ENCODE peak calls at places on chromosomes 3 and 15, in nine cellular contexts. One of them, this sample, is unnamed.

GRCh38 chr3:75951941-75952340 is 166.6 kb upstream of the ZNF717 start:
- DNase-seq in cardiac fibroblast: peak
- DNase-seq in GM06990: no peak
- DNase-seq in AG04450: no peak
- DNase-seq in HFF-Myc: no peak
- DNase-seq in neural progenitor cell: no peak
- DNase-seq in SJSA1: no peak
- DNase-seq in GM23338: no peak
- DNase-seq in BJ: no peak
- DNase-seq in this sample: no peak

GRCh38 chr3:43691120-43692002 is 623 bp downstream of the ABHD5 start:
- DNase-seq in cardiac fibroblast: no peak
- DNase-seq in BJ: no peak
- DNase-seq in AG04450: no peak
- DNase-seq in SJSA1: peak
- DNase-seq in HFF-Myc: no peak
- DNase-seq in GM23338: peak
- DNase-seq in GM06990: no peak
- DNase-seq in neural progenitor cell: peak
- DNase-seq in this sample: no peak

GRCh38 chr3:154018100-154018696 is 103.0 kb upstream of the ARHGEF26 start:
- DNase-seq in neural progenitor cell: peak
- DNase-seq in SJSA1: peak
- DNase-seq in AG04450: no peak
- DNase-seq in GM06990: no peak
- DNase-seq in BJ: no peak
- DNase-seq in HFF-Myc: peak
- DNase-seq in GM23338: peak
- DNase-seq in cardiac fibroblast: peak
- DNase-seq in this sample: no peak

GRCh38 chr15:66703540-66703941 is 1.5 kb downstream of the SMAD6 start:
- DNase-seq in AG04450: no peak
- DNase-seq in SJSA1: no peak
- DNase-seq in neural progenitor cell: peak
- DNase-seq in HFF-Myc: no peak
- DNase-seq in BJ: no peak
- DNase-seq in cardiac fibroblast: peak
- DNase-seq in GM06990: peak
- DNase-seq in GM23338: peak
- DNase-seq in this sample: no peak

GRCh38 chr3:42387802-42388651 is 22.4 kb downstream of the LYZL4 start:
- DNase-seq in SJSA1: no peak
- DNase-seq in cardiac fibroblast: peak
- DNase-seq in BJ: no peak
- DNase-seq in HFF-Myc: no peak
- DNase-seq in AG04450: no peak
- DNase-seq in neural progenitor cell: no peak
- DNase-seq in GM06990: no peak
- DNase-seq in GM23338: no peak
- DNase-seq in this sample: no peak

GRCh38 chr3:46405301-46406079 is 1.4 kb downstream of the CCR5AS start:
- DNase-seq in HFF-Myc: no peak
- DNase-seq in AG04450: no peak
- DNase-seq in cardiac fibroblast: no peak
- DNase-seq in GM23338: no peak
- DNase-seq in BJ: no peak
- DNase-seq in GM06990: no peak
- DNase-seq in SJSA1: no peak
- DNase-seq in neural progenitor cell: no peak
- DNase-seq in this sample: no peak

GRCh38 chr15:58139631-58140522 is 1.7 kb downstream of the AQP9 start:
- DNase-seq in BJ: peak
- DNase-seq in SJSA1: no peak
- DNase-seq in HFF-Myc: no peak
- DNase-seq in GM06990: no peak
- DNase-seq in neural progenitor cell: no peak
- DNase-seq in AG04450: no peak
- DNase-seq in GM23338: no peak
- DNase-seq in cardiac fibroblast: peak
- DNase-seq in this sample: no peak

GRCh38 chr15:60865507-60865906 is 363.6 kb downstream of the RORA start:
- DNase-seq in HFF-Myc: no peak
- DNase-seq in AG04450: no peak
- DNase-seq in BJ: no peak
- DNase-seq in GM23338: no peak
- DNase-seq in neural progenitor cell: no peak
- DNase-seq in SJSA1: no peak
- DNase-seq in GM06990: no peak
- DNase-seq in cardiac fibroblast: peak
- DNase-seq in this sample: no peak

GRCh38 chr15:70880781-70881180 is 11.5 kb downstream of the THAP10 start:
- DNase-seq in cardiac fibroblast: peak
- DNase-seq in AG04450: no peak
- DNase-seq in BJ: no peak
- DNase-seq in HFF-Myc: no peak
- DNase-seq in GM23338: no peak
- DNase-seq in SJSA1: no peak
- DNase-seq in GM06990: no peak
- DNase-seq in neural progenitor cell: no peak
- DNase-seq in this sample: no peak

GRCh38 chr3:62527484-62527883 is 154.1 kb upstream of the FEZF2 start:
- DNase-seq in GM06990: no peak
- DNase-seq in GM23338: no peak
- DNase-seq in neural progenitor cell: no peak
- DNase-seq in BJ: no peak
- DNase-seq in SJSA1: no peak
- DNase-seq in HFF-Myc: peak
- DNase-seq in AG04450: no peak
- DNase-seq in cardiac fibroblast: no peak
- DNase-seq in this sample: no peak

GRCh38 chr3:115228266-115228665 is 81.2 kb upstream of the ZBTB20 start:
- DNase-seq in HFF-Myc: no peak
- DNase-seq in AG04450: no peak
- DNase-seq in cardiac fibroblast: peak
- DNase-seq in GM06990: no peak
- DNase-seq in SJSA1: no peak
- DNase-seq in BJ: no peak
- DNase-seq in neural progenitor cell: no peak
- DNase-seq in GM23338: no peak
- DNase-seq in this sample: no peak

GRCh38 chr3:187773963-187774789 is 28.9 kb upstream of the BCL6 start:
- DNase-seq in HFF-Myc: no peak
- DNase-seq in GM23338: no peak
- DNase-seq in cardiac fibroblast: no peak
- DNase-seq in AG04450: no peak
- DNase-seq in BJ: no peak
- DNase-seq in neural progenitor cell: no peak
- DNase-seq in SJSA1: no peak
- DNase-seq in GM06990: peak
- DNase-seq in this sample: peak

GRCh38 chr3:102224171-102224570 is 210.6 kb upstream of the ZPLD1 start:
- DNase-seq in cardiac fibroblast: peak
- DNase-seq in SJSA1: no peak
- DNase-seq in BJ: no peak
- DNase-seq in GM06990: peak
- DNase-seq in AG04450: no peak
- DNase-seq in HFF-Myc: no peak
- DNase-seq in neural progenitor cell: no peak
- DNase-seq in GM23338: no peak
- DNase-seq in this sample: no peak

GRCh38 chr3:27165348-27165747 is 203.8 kb downstream of the NEK10 start:
- DNase-seq in GM23338: no peak
- DNase-seq in BJ: peak
- DNase-seq in GM06990: no peak
- DNase-seq in HFF-Myc: peak
- DNase-seq in neural progenitor cell: no peak
- DNase-seq in SJSA1: no peak
- DNase-seq in cardiac fibroblast: peak
- DNase-seq in AG04450: peak
- DNase-seq in this sample: peak
- H3K4me3 ChIP-seq in GM23338: no peak
- H3K4me3 ChIP-seq in BJ: no peak
- H3K4me3 ChIP-seq in GM06990: no peak
- H3K4me3 ChIP-seq in HFF-Myc: no peak
- H3K4me3 ChIP-seq in neural progenitor cell: no peak
- H3K4me3 ChIP-seq in SJSA1: no peak
- H3K4me3 ChIP-seq in cardiac fibroblast: no peak
- H3K4me3 ChIP-seq in AG04450: no peak
- H3K4me3 ChIP-seq in this sample: no peak

DNA sequence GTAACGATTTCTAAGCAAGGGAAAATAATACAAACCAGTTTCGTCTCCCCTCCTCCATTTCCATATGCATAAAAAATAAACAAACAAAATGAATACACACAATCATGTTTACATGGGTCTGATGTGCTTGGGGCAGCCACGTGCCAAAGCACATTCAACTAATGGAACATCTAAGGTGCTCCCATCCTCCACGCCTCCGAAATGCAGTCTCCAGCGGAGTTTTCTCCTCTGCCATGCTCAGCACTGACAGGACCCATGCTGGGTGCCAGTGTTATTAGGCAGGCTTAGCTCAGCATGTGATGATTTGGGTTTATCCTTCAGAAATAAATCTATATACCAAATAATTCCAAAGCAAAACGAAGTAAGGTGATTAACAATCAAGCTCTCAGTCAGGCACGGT is 337.3 kb upstream of the ATP10A start:
- DNase-seq in HFF-Myc: no peak
- DNase-seq in neural progenitor cell: peak
- DNase-seq in SJSA1: no peak
- DNase-seq in AG04450: no peak
- DNase-seq in GM23338: no peak
- DNase-seq in BJ: no peak
- DNase-seq in cardiac fibroblast: no peak
- DNase-seq in GM06990: no peak
- DNase-seq in this sample: no peak
- H3K4me3 ChIP-seq in HFF-Myc: no peak
- H3K4me3 ChIP-seq in neural progenitor cell: no peak
- H3K4me3 ChIP-seq in SJSA1: no peak
- H3K4me3 ChIP-seq in AG04450: no peak
- H3K4me3 ChIP-seq in GM23338: no peak
- H3K4me3 ChIP-seq in BJ: no peak
- H3K4me3 ChIP-seq in cardiac fibroblast: no peak
- H3K4me3 ChIP-seq in GM06990: no peak
- H3K4me3 ChIP-seq in this sample: no peak

GRCh38 chr15:97081666-97082226 is 751.2 kb downstream of the NR2F2 start:
- DNase-seq in GM06990: no peak
- DNase-seq in GM23338: no peak
- DNase-seq in BJ: no peak
- DNase-seq in HFF-Myc: no peak
- DNase-seq in cardiac fibroblast: no peak
- DNase-seq in AG04450: no peak
- DNase-seq in neural progenitor cell: no peak
- DNase-seq in SJSA1: no peak
- DNase-seq in this sample: peak

GRCh38 chr15:97072560-97072959 is 742.1 kb downstream of the NR2F2 start:
- DNase-seq in HFF-Myc: no peak
- DNase-seq in BJ: no peak
- DNase-seq in GM23338: no peak
- DNase-seq in AG04450: no peak
- DNase-seq in GM06990: no peak
- DNase-seq in SJSA1: no peak
- DNase-seq in cardiac fibroblast: peak
- DNase-seq in neural progenitor cell: peak
- DNase-seq in this sample: no peak

GRCh38 chr15:97078556-97078955 is 748.1 kb downstream of the NR2F2 start:
- DNase-seq in BJ: no peak
- DNase-seq in HFF-Myc: no peak
- DNase-seq in SJSA1: no peak
- DNase-seq in AG04450: no peak
- DNase-seq in neural progenitor cell: no peak
- DNase-seq in GM23338: no peak
- DNase-seq in GM06990: no peak
- DNase-seq in cardiac fibroblast: no peak
- DNase-seq in this sample: no peak

GRCh38 chr15:97082835-97083234 is 752.3 kb downstream of the NR2F2 start:
- DNase-seq in SJSA1: no peak
- DNase-seq in HFF-Myc: no peak
- DNase-seq in GM23338: peak
- DNase-seq in AG04450: no peak
- DNase-seq in GM06990: no peak
- DNase-seq in neural progenitor cell: no peak
- DNase-seq in cardiac fibroblast: no peak
- DNase-seq in BJ: no peak
- DNase-seq in this sample: no peak

DNA sequence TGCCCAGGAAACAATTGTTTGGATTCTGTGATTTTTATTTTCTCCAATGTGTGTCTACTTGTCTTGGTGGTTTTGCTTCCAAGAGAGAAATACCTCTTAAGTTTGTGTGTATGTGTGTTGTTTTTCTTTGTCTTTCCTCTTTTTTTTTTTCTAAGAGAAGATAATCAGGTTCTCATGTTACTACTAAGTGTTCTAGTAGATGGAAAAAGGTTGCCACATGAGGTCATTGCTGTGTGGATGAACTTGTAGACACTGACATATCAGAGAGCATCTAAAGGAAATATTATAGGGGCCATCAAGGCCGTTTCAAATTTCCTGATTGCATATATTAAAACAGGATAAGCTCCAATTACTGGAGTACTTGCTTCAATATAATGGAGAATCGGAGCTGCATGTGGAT is 747.4 kb downstream of the NR2F2 start:
- DNase-seq in GM06990: no peak
- DNase-seq in HFF-Myc: no peak
- DNase-seq in BJ: no peak
- DNase-seq in cardiac fibroblast: no peak
- DNase-seq in GM23338: no peak
- DNase-seq in neural progenitor cell: no peak
- DNase-seq in AG04450: no peak
- DNase-seq in SJSA1: no peak
- DNase-seq in this sample: no peak
- H3K4me3 ChIP-seq in GM06990: no peak
- H3K4me3 ChIP-seq in HFF-Myc: no peak
- H3K4me3 ChIP-seq in BJ: no peak
- H3K4me3 ChIP-seq in cardiac fibroblast: no peak
- H3K4me3 ChIP-seq in GM23338: no peak
- H3K4me3 ChIP-seq in neural progenitor cell: no peak
- H3K4me3 ChIP-seq in AG04450: no peak
- H3K4me3 ChIP-seq in SJSA1: no peak
- H3K4me3 ChIP-seq in this sample: no peak

DNA sequence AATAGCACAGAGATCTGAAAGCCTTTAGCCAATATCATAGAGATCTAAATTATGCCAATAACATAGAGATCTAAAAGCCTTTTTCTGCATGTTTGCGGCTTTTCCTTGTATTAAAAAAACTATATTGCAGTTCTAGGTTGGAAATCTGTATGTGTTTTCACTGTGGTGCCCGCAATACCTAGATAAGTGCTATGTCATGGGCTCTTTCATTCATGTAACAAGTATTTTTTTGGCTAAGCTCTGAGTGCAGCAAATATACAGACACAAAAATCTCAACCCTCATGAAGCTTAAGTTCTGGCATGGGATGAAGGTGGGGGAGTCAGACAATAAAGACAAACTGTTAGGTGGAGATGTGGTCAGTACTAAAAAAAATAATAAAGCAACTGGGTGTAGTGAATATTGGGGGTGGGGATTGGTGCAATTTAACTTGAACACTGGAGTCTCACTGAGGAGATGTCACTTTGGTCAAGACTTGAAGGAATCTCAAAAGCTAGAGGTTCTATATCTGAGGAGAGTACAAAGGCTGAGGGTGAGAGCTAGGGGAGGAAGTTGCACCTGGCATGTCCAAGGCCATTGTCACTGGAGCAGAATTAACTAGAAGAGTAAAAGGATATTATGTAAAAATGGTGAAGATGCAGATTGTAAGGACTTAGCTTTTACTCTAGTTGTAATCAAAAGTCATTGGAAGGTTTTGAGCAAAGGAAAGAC is 978 bp downstream of the BUB1B start:
- DNase-seq in BJ: no peak
- DNase-seq in AG04450: no peak
- DNase-seq in HFF-Myc: no peak
- DNase-seq in GM23338: peak
- DNase-seq in GM06990: no peak
- DNase-seq in cardiac fibroblast: peak
- DNase-seq in neural progenitor cell: no peak
- DNase-seq in SJSA1: no peak
- DNase-seq in this sample: no peak
- H3K4me3 ChIP-seq in BJ: peak
- H3K4me3 ChIP-seq in AG04450: peak
- H3K4me3 ChIP-seq in HFF-Myc: peak
- H3K4me3 ChIP-seq in GM23338: peak
- H3K4me3 ChIP-seq in GM06990: peak
- H3K4me3 ChIP-seq in cardiac fibroblast: peak
- H3K4me3 ChIP-seq in neural progenitor cell: peak
- H3K4me3 ChIP-seq in SJSA1: peak
- H3K4me3 ChIP-seq in this sample: peak

This sample was measured in epithelial cell of proximal tubule.